ENCODE peak calls at places on chromosomes 6 and 20, in five cellular contexts. J is AG10803, L is brain microvascular endothelial cell, M is NB4, Y is endothelial cell of umbilical vein. D is an unnamed sample.

GRCh38 chr6:45163952-45164766 is 164.0 kb upstream of the RUNX2 start:
- DNase-seq in M (no peak), Y (no peak), L (no peak), J (no peak), D (no peak)

GRCh38 chr6:116507324-116507723 is 4.1 kb upstream of the CALHM5 start:
- DNase-seq in J (peak; percentile 9), L (peak; percentile 32), Y (no peak), M (no peak), D (no peak)

GRCh38 chr6:22756365-22756764 is 187.0 kb downstream of the HDGFL1 start:
- DNase-seq in Y (peak; percentile 18), J (peak; percentile 60), M (no peak), L (no peak), D (peak; percentile 35)

GRCh38 chr20:62980970-62981369 is 25.8 kb downstream of the BHLHE23 start:
- DNase-seq in M (peak; percentile 94), J (peak; percentile 6), Y (no peak), L (no peak), D (no peak)

GRCh38 chr6:152605901-152606390 is 31.2 kb downstream of the SYNE1 start:
- DNase-seq in J (peak; percentile 63), M (no peak), Y (no peak), L (no peak), D (no peak)

GRCh38 chr20:10337291-10337690 is 96.7 kb downstream of the MKKS start:
- DNase-seq in M (no peak), L (no peak), Y (no peak), J (peak; percentile 51), D (no peak)

GRCh38 chr20:63071541-63072181 is 64.9 kb upstream of the BHLHE23 start:
- DNase-seq in Y (no peak), L (peak; percentile 27), J (peak; percentile 54), M (no peak), D (peak; percentile 18)

GRCh38 chr6:5764401-5764955 is 242.2 kb downstream of the NRN1 start:
- DNase-seq in L (peak; percentile 23), M (no peak), J (peak; percentile 68), Y (no peak), D (no peak)

GRCh38 chr20:53466279-53466678 is 127.4 kb downstream of the ZNF217 start:
- DNase-seq in M (no peak), L (no peak), J (no peak), Y (no peak), D (no peak)

GRCh38 chr6:158377866-158378265 is 65.6 kb downstream of the TULP4 start:
- DNase-seq in L (peak; percentile 48), Y (no peak), M (no peak), J (peak; percentile 42), D (peak; percentile 8)

GRCh38 chr6:4470698-4471210 is 305.4 kb upstream of the CDYL start:
- DNase-seq in M (no peak), L (no peak), J (no peak), Y (no peak), D (no peak)

GRCh38 chr20:57531986-57532566 is 7.1 kb upstream of the CTCFL start:
- DNase-seq in M (no peak), Y (no peak), J (no peak), L (no peak), D (no peak)

GRCh38 chr20:64101731-64102621 is 5.4 kb downstream of the NPBWR2 start:
- DNase-seq in J (no peak), Y (peak; percentile 21), L (no peak), M (peak; percentile 73), D (no peak)

GRCh38 chr6:50850223-50850751 is 31.6 kb downstream of the TFAP2B start:
- DNase-seq in M (no peak), J (no peak), L (peak; percentile 18), Y (no peak), D (no peak)

GRCh38 chr6:3355358-3356055 is 96.8 kb downstream of the PSMG4 start:
- DNase-seq in Y (peak; percentile 69), M (no peak), L (no peak), J (no peak), D (no peak)
- H3K4me3 ChIP-seq in Y (peak overlapping the region; percentile 37), M (peak overlapping the region; percentile 16), L (peak overlapping the region; percentile 22), J (peak overlapping the region; percentile 47), D (peak overlapping the region; percentile 39)

GRCh38 chr6:30727920-30728605 is 7.9 kb downstream of the TUBB start:
- DNase-seq in M (peak; percentile 38), L (no peak), J (peak; percentile 68), Y (peak; percentile 26), D (peak; percentile 68)
- TF ChIP-seq CTCF in M (no peak), L (peak; percentile 62), J (peak; percentile 53), Y (peak; percentile 28), D (peak; percentile 37)

GRCh38 chr6:150633466-150633795 is 33.7 kb downstream of the PLEKHG1 start:
- DNase-seq in L (no peak), Y (no peak), M (no peak), J (no peak), D (no peak)
- H3K4me3 ChIP-seq in L (no peak overlapping the region), Y (no peak overlapping the region), M (no peak overlapping the region), J (no peak overlapping the region), D (no peak overlapping the region)

DNA sequence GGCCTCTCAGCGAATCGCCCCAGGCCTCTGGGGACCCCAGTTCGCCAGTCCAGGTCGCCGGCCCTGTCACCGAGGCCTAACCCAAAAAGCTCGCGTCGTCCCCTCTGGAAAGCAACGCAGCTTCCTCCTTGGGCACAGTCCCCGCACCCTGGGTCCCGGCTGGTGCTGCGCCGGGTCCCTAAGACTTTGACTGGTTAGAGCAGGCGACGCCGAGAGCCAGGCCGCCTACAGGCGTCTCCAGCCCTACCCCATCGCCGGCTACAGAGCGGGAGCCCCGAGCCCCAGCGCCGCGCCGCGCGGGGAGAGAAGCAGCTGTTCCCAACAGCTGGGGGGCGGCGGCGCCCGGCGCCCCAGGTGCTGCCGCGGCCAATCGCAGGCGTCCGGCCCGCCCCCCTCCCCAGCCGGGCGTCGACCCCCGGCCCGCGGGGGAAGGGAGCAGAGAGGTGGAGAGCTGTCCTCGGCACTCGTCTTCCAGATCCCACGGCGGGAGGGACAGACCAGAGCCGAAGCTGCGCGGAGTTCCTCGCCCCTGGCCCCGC is 540 bp upstream of the RBM24 start:
- DNase-seq in Y (no peak), M (no peak), L (peak; percentile 15), J (peak; percentile 37), D (peak; percentile 11)
- TF ChIP-seq CTCF in Y (peak; percentile 26), M (no peak), L (peak; percentile 41), J (peak; percentile 16), D (no peak)

GRCh38 chr20:2871555-2872303 is 1.6 kb upstream of the PTPRA start:
- DNase-seq in M (peak; percentile 37), Y (no peak), J (no peak), L (no peak), D (no peak)
- H3K4me3 ChIP-seq in M (no peak overlapping the region), Y (peak overlapping the region; percentile 64), J (peak overlapping the region; percentile 84), L (peak overlapping the region; percentile 87), D (peak overlapping the region; percentile 89)

GRCh38 chr6:161353208-161353613 is 79.3 kb upstream of the AGPAT4 start:
- DNase-seq in L (no peak), J (no peak), Y (no peak), M (peak; percentile 33), D (peak; percentile 16)
- TF ChIP-seq CTCF in L (peak; percentile 57), J (no peak), Y (peak; percentile 1), M (peak; percentile 31), D (peak; percentile 17)

GRCh38 chr20:23683807-23684206 is 5.0 kb downstream of the CST4 start:
- DNase-seq in Y (no peak), M (no peak), L (no peak), J (no peak), D (no peak)

GRCh38 chr20:23683281-23683680 is 5.6 kb downstream of the CST4 start:
- DNase-seq in L (no peak), J (no peak), M (no peak), Y (peak; percentile 45), D (no peak)

GRCh38 chr20:23686046-23686750 is 2.6 kb downstream of the CST4 start:
- DNase-seq in J (no peak), M (no peak), Y (no peak), L (no peak), D (no peak)

GRCh38 chr20:23687986-23688385 is 852 bp downstream of the CST4 start:
- DNase-seq in Y (no peak), J (no peak), L (no peak), M (no peak), D (no peak)

DNA sequence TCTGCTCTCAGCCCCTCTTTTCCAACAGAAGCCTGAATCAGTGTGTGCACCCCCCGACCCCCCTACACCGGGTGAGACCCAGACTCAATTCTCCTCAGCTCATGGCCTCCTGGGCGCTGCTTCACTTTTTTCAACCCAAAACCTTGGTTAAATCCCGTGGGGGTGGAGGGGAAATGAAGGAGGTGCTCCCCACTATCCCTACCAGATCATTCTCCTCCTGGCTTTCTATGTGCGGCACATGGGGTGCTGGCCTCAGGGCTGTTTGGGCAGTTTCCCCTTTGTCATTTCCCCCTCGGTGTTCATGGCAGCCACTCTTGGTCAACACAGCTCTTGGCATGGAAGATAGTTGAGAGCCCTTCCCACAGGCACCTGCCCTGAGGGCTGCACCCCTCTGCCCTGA is 4.6 kb downstream of the CST4 start:
- DNase-seq in Y (no peak), M (no peak), L (no peak), J (no peak), D (no peak)
- H3K4me3 ChIP-seq in Y (no peak overlapping the region), M (no peak overlapping the region), L (no peak overlapping the region), J (no peak overlapping the region), D (no peak overlapping the region)

GRCh38 chr20:6169251-6169650 is 46.4 kb upstream of the FERMT1 start:
- DNase-seq in L (peak; percentile 50), Y (no peak), J (peak; percentile 18), M (peak; percentile 41), D (peak; percentile 24)

GRCh38 chr20:6162239-6162638 is 39.4 kb upstream of the FERMT1 start:
- DNase-seq in Y (no peak), M (no peak), J (peak; percentile 33), L (no peak), D (peak; percentile 43)

GRCh38 chr20:6160736-6161135 is 37.9 kb upstream of the FERMT1 start:
- DNase-seq in M (no peak), Y (no peak), J (no peak), L (no peak), D (no peak)

DNA sequence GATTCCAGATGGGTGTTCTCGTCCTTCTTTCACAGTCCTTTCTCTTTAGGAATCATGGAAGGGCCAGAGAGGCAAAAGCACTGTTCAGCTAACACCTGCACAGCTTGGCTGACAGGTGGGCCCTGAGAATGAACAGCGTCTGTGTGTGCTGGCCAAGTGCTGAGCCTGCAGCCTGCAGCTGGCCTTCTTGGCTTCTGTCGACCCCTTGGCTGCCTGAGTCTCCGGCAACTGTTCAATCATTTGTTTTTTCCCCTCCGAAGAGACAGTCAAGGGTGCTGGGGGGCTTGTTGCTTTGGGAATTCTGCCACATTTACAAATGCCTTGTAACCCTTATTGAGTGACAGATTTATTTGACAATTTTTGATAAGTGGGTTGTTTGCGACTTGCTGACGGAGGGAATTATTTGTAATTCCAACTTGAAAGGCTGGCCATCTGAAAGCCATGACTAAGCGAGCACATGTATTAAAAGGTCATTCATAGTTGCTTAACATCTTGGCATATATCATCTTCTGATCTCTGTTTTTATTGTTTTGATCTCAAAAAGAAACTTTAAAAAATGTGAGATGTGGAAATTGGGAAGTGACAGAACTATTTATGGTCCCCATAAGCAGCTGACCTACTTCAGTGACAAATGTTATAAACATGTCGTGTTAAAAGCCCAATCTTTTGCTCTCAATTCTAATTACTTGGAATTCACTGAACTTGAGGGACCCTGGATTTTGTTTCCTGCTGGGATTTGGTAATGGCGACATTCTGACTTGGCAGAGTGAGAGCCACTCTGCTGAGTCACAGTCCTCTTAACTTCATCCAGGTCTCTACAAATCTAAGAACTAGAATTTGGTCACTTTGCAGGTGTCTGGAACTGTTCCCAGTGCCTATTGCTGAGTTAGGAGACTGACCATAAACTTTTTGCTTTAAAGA is 41.9 kb upstream of the FERMT1 start:
- DNase-seq in L (no peak), M (no peak), J (peak; percentile 17), Y (no peak), D (no peak)
- TF ChIP-seq CTCF in L (no peak), M (no peak), J (no peak), Y (no peak), D (no peak)

D was measured in fibroblast of pulmonary artery.